ENCODE peak calls at places on chromosome 4, in five cellular contexts. T, Z, D, K and U are unnamed samples.
A peak's percentile ranks its signal among the peaks of the same experiment; 100 is the strongest.

GRCh38 chr4:52051615-52052474 is 741 bp downstream of the SPATA18 start:
- DNase-seq in T (peak; percentile 89), Z (peak; percentile 94), D (peak; percentile 87), K (peak; percentile 62), U (peak; percentile 76)

GRCh38 chr4:19026281-19026680 is 1004.7 kb upstream of the LCORL start:
- DNase-seq in T (no peak), Z (no peak), D (no peak), K (no peak), U (no peak)

GRCh38 chr4:96675420-96675819 is 835.5 kb downstream of the PDHA2 start:
- DNase-seq in T (no peak), Z (no peak), D (no peak), K (no peak), U (no peak)

GRCh38 chr4:113288691-113289090 is 239.2 kb downstream of the ANK2 start:
- DNase-seq in T (no peak), Z (no peak), D (no peak), K (no peak), U (no peak)

GRCh38 chr4:52915730-52916129 is 53.6 kb downstream of the RASL11B start:
- DNase-seq in T (no peak), Z (no peak), D (no peak), K (peak; percentile 24), U (no peak)

GRCh38 chr4:76589872-76590846 is 155.1 kb downstream of the SHROOM3 start:
- DNase-seq in T (peak; percentile 92), Z (peak; percentile 94), D (peak; percentile 63), K (peak; percentile 92), U (peak; percentile 87)

GRCh38 chr4:189940178-189941004 is at the start of gene FRG1:
- DNase-seq in T (peak; percentile 93), Z (peak; percentile 95), D (peak; percentile 96), K (peak; percentile 92), U (peak; percentile 87)

GRCh38 chr4:10054571-10055041 is 33.3 kb upstream of the SLC2A9 start:
- DNase-seq in T (no peak), Z (no peak), D (peak; percentile 7), K (no peak), U (no peak)

GRCh38 chr4:46444318-46444717 is 54.4 kb upstream of the GABRA2 start:
- DNase-seq in T (peak; percentile 78), Z (no peak), D (no peak), K (no peak), U (no peak)

GRCh38 chr4:38500433-38500832 is 163.6 kb upstream of the KLF3 start:
- DNase-seq in T (no peak), Z (no peak), D (no peak), K (no peak), U (no peak)

GRCh38 chr4:186676531-186677158 is 47.0 kb downstream of the FAT1 start:
- DNase-seq in T (peak; percentile 98), Z (no peak), D (no peak), K (peak; percentile 32), U (no peak)

GRCh38 chr4:17347445-17347844 is 164.4 kb downstream of the QDPR start:
- DNase-seq in T (peak; percentile 19), Z (peak; percentile 56), D (peak; percentile 55), K (no peak), U (no peak)

GRCh38 chr4:74625981-74626380 is 168.3 kb downstream of the BTC start:
- DNase-seq in T (no peak), Z (no peak), D (no peak), K (no peak), U (no peak)

GRCh38 chr4:18314731-18315130 is 293.2 kb upstream of the LCORL start:
- DNase-seq in T (no peak), Z (no peak), D (no peak), K (no peak), U (no peak)

GRCh38 chr4:52507774-52508173 is 151.3 kb downstream of the USP46 start:
- DNase-seq in T (no peak), Z (no peak), D (no peak), K (no peak), U (no peak)

DNA sequence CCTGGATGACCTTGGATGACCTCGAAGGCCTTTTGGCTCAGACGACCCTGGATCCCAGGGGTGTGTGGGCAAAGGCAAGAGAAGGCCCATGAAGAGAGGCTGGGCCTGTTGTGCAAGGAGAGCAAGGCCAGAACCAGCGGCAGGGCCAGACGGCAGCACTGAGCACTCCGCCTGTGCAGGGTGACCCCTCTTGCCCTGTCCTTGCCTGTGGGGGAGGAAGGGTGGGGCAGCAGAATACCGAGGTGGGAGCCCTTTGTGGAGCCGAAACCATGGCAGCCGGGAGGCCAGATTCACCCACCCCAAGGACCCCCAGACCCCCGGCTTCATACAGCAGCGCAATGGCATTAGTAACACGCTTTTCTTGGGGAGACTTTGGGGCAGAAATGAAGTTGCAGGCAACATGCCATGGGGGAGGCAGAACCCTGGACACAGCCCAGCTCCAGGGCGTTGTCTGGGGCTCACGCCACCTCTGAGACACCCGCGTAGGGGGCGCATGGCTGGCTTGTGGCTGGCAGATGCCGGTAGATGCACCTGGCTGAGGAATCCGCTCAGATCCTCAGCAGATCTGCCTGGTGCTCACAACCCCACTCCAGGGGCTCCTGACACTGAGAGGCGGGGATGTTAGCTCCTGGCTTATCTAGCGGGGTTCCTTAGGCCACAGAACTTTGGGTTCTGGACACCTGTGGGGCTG is 114.5 kb downstream of the FAM53A start:
- DNase-seq in T (no peak), Z (no peak), D (no peak), K (no peak), U (no peak)
- H3K27ac ChIP-seq in T (no peak overlapping the region), Z (no peak overlapping the region), D (no peak overlapping the region), K (no peak overlapping the region), U (no peak overlapping the region)

DNA sequence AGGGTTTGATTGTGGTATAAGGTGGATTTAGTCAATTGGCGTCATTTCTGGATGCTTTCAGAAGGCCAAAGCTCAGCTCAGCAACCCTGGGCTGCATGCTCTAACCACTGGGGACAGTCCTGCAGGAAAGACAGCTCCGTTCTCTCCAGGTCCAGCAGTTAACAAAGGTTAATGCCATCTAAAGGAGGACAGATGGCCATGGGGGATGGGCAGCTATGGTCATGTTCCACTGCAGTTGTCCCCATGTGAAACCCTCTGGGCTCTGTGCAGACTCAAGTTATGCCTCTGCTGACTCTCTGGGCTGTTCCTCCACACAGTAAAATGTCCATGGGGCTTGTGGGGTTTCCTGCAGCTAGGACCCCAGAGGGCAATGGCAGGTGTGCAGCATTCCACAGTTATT is 562.1 kb upstream of the ADGRL3 start:
- DNase-seq in T (no peak), Z (no peak), D (no peak), K (no peak), U (no peak)
- H4K91ac ChIP-seq in T (no peak overlapping the region), Z (no peak overlapping the region), D (no peak overlapping the region), K (no peak overlapping the region), U (no peak overlapping the region)

GRCh38 chr4:89836897-89837384 is at the start of gene SNCA:
- DNase-seq in T (peak; percentile 21), Z (peak; percentile 93), D (peak; percentile 87), K (peak; percentile 17), U (no peak)
- H3K27ac ChIP-seq in T (no peak within 1 kb of the TSS), Z (no peak within 1 kb of the TSS), D (no peak within 1 kb of the TSS), K (no peak within 1 kb of the TSS), U (peak within 1 kb of the TSS; percentile 75)

GRCh38 chr4:86857341-86858052 is 8.3 kb upstream of the SLC10A6 start:
- DNase-seq in T (no peak), Z (peak; percentile 62), D (no peak), K (peak; percentile 30), U (no peak)
- H4K91ac ChIP-seq in T (no peak overlapping the region), Z (no peak overlapping the region), D (no peak overlapping the region), K (no peak overlapping the region), U (no peak overlapping the region)

GRCh38 chr4:87974856-87975462 is 555 bp upstream of the SPP1 start:
- DNase-seq in T (peak; percentile 4), Z (peak; percentile 49), D (no peak), K (no peak), U (no peak)

GRCh38 chr4:87973283-87974169 is 2.0 kb upstream of the SPP1 start:
- DNase-seq in T (peak; percentile 84), Z (peak; percentile 58), D (peak; percentile 75), K (peak; percentile 81), U (peak; percentile 44)

GRCh38 chr4:87978656-87979055 is 3.1 kb downstream of the SPP1 start:
- DNase-seq in T (peak; percentile 62), Z (no peak), D (no peak), K (no peak), U (no peak)

GRCh38 chr4:87977521-87978278 is 2.2 kb downstream of the SPP1 start:
- DNase-seq in T (no peak), Z (no peak), D (no peak), K (no peak), U (no peak)

DNA sequence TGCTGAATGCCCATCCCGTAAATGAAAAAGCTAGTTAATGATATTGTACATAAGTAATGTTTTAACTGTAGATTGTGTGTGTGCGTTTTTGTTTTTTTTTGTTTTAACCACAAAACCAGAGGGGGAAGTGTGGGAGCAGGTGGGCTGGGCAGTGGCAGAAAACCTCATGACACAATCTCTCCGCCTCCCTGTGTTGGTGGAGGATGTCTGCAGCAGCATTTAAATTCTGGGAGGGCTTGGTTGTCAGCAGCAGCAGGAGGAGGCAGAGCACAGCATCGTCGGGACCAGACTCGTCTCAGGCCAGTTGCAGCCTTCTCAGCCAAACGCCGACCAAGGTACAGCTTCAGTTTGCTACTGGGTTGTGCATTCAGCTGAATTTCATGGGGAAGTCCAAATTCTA is at the start of gene SPP1:
- DNase-seq in T (peak; percentile 13), Z (peak; percentile 88), D (no peak), K (no peak), U (peak; percentile 32)
- H3K27ac ChIP-seq in T (no peak within 1 kb of the TSS), Z (no peak within 1 kb of the TSS), D (no peak within 1 kb of the TSS), K (no peak within 1 kb of the TSS), U (no peak within 1 kb of the TSS)